ENCODE peak calls at places on chromosomes 13 and 19, in four cellular contexts. Q is brain microvascular endothelial cell, I is colonic mucosa, D is osteocyte. J is an unnamed sample.

GRCh38 chr19:56113071-56113632 is 7.9 kb downstream of the ZNF787 start:
- DNase-seq in Q (no peak), I (no peak), D (no peak), J (no peak)

GRCh38 chr13:95087746-95088305 is 213.4 kb downstream of the ABCC4 start:
- DNase-seq in Q (peak; percentile 43), I (no peak), D (no peak), J (no peak)

GRCh38 chr19:49558591-49558990 is 21.8 kb downstream of the NOSIP start:
- DNase-seq in Q (no peak), I (no peak), D (no peak), J (no peak)

GRCh38 chr13:99525967-99526366 is 24.7 kb downstream of the TM9SF2 start:
- DNase-seq in Q (no peak), I (no peak), D (no peak), J (no peak)

GRCh38 chr13:25930655-25931054 is 121.2 kb downstream of the SHISA2 start:
- DNase-seq in Q (no peak), I (no peak), D (no peak), J (no peak)

GRCh38 chr13:109345433-109345941 is 440.9 kb downstream of the IRS2 start:
- DNase-seq in Q (peak; percentile 65), I (no peak), D (no peak), J (no peak)

GRCh38 chr13:106297283-106297682 is 238.2 kb downstream of the EFNB2 start:
- DNase-seq in Q (no peak), I (peak; percentile 46), D (no peak), J (no peak)

GRCh38 chr13:92164822-92165221 is 766.4 kb downstream of the GPC5 start:
- DNase-seq in Q (no peak), I (no peak), D (no peak), J (no peak)

GRCh38 chr19:3132971-3133792 is 2.7 kb upstream of the GNA15 start:
- DNase-seq in Q (peak; percentile 54), I (no peak), D (no peak), J (no peak)

GRCh38 chr19:15161028-15161984 is 39.5 kb downstream of the NOTCH3 start:
- DNase-seq in Q (no peak), I (no peak), D (no peak), J (no peak)

GRCh38 chr19:6730153-6730804 is 7.1 kb downstream of the GPR108 start:
- DNase-seq in Q (no peak), I (peak; percentile 97), D (no peak), J (no peak)

GRCh38 chr19:39737351-39737750 is 478 bp downstream of the CLC start:
- DNase-seq in Q (no peak), I (no peak), D (no peak), J (no peak)

GRCh38 chr19:15683411-15683810 is 10.5 kb downstream of the CYP4F12 start:
- DNase-seq in Q (no peak), I (no peak), D (peak; percentile 80), J (no peak)

GRCh38 chr13:27476943-27477681 is 26.7 kb upstream of the MTIF3 start:
- DNase-seq in Q (peak; percentile 29), I (no peak), D (peak; percentile 64), J (no peak)

GRCh38 chr19:29371766-29372415 is 153.9 kb upstream of the VSTM2B start:
- DNase-seq in Q (no peak), I (no peak), D (peak; percentile 57), J (no peak)

GRCh38 chr13:27853871-27854270 is 61.6 kb downstream of the GSX1 start:
- DNase-seq in Q (no peak), I (no peak), D (no peak), J (no peak)

GRCh38 chr13:43564941-43565340 is 221.8 kb downstream of the ENOX1 start:
- DNase-seq in Q (no peak), I (no peak), D (no peak), J (no peak)

GRCh38 chr13:44273991-44274810 is 99.4 kb upstream of the SERP2 start:
- DNase-seq in Q (no peak), I (no peak), D (no peak), J (no peak)

GRCh38 chr13:42075517-42075916 is 27.1 kb downstream of the DGKH start:
- DNase-seq in Q (no peak), I (no peak), D (no peak), J (no peak)

GRCh38 chr13:109918179-109918651 is 131.8 kb upstream of the IRS2 start:
- DNase-seq in Q (peak; percentile 32), I (no peak), D (no peak), J (no peak)

GRCh38 chr13:95679722-95680121 is 2.8 kb downstream of the DNAJC3 start:
- DNase-seq in Q (no peak), I (no peak), D (no peak), J (no peak)

GRCh38 chr19:45037393-45038169 is 1.3 kb upstream of the CLASRP start:
- DNase-seq in Q (no peak), I (no peak), D (no peak), J (no peak)

GRCh38 chr13:107493271-107493670 is 722.1 kb downstream of the LIG4 start:
- DNase-seq in Q (no peak), I (no peak), D (no peak), J (no peak)

GRCh38 chr13:51953347-51953746 is 57.9 kb downstream of the ATP7B start:
- DNase-seq in Q (no peak), I (no peak), D (no peak), J (no peak)

GRCh38 chr19:13132471-13133166 is 14.6 kb downstream of the NACC1 start:
- DNase-seq in Q (peak; percentile 66), I (no peak), D (no peak), J (no peak)

GRCh38 chr19:12828494-12828893 is 5.9 kb downstream of the RTBDN start:
- DNase-seq in Q (no peak), I (peak; percentile 63), D (no peak), J (no peak)

GRCh38 chr13:19597523-19597922 is 35.9 kb upstream of the MPHOSPH8 start:
- DNase-seq in Q (peak; percentile 61), I (no peak), D (no peak), J (no peak)

GRCh38 chr13:23383151-23383550 is 50.4 kb downstream of the SACS start:
- DNase-seq in Q (no peak), I (no peak), D (no peak), J (no peak)

GRCh38 chr19:33416307-33417215 is 43.1 kb downstream of the CEBPG start:
- DNase-seq in Q (peak; percentile 66), I (peak; percentile 79), D (no peak), J (peak; percentile 66)

GRCh38 chr13:35549481-35549880 is 73.0 kb upstream of the MAB21L1 start:
- DNase-seq in Q (peak; percentile 47), I (no peak), D (no peak), J (no peak)

GRCh38 chr19:50722248-50723013 is 733 bp upstream of the CLEC11A start:
- DNase-seq in Q (no peak), I (no peak), D (no peak), J (no peak)

GRCh38 chr13:41694902-41695301 is 237.6 kb downstream of the RGCC start:
- DNase-seq in Q (peak; percentile 95), I (peak; percentile 32), D (no peak), J (no peak)

GRCh38 chr13:105806335-105806920 is 729.0 kb downstream of the EFNB2 start:
- DNase-seq in Q (peak; percentile 19), I (no peak), D (no peak), J (no peak)

GRCh38 chr13:49645451-49645850 is 17.1 kb downstream of the ARL11 start:
- DNase-seq in Q (no peak), I (no peak), D (no peak), J (no peak)

GRCh38 chr19:4295972-4296771 is 6.0 kb downstream of the TMIGD2 start:
- DNase-seq in Q (no peak), I (no peak), D (no peak), J (no peak)
- TF ChIP-seq CTCF in Q (no peak), I (no peak), D (no peak), J (no peak)

GRCh38 chr13:33817843-33818661 is at the start of gene RFC3:
- DNase-seq in Q (peak; percentile 96), I (peak; percentile 93), D (peak; percentile 97), J (peak; percentile 82)
- TF ChIP-seq CTCF in Q (no peak), I (no peak), D (no peak), J (no peak)

GRCh38 chr19:17605117-17605516 is 49.7 kb downstream of the COLGALT1 start:
- DNase-seq in Q (no peak), I (no peak), D (no peak), J (no peak)

GRCh38 chr19:17607936-17608335 is 52.5 kb downstream of the COLGALT1 start:
- DNase-seq in Q (no peak), I (no peak), D (no peak), J (no peak)

GRCh38 chr19:17606786-17607185 is 51.3 kb downstream of the COLGALT1 start:
- DNase-seq in Q (no peak), I (no peak), D (no peak), J (no peak)

GRCh38 chr19:17604372-17605025 is 49.0 kb downstream of the COLGALT1 start:
- DNase-seq in Q (no peak), I (no peak), D (no peak), J (no peak)

GRCh38 chr19:17605761-17606745 is 50.6 kb downstream of the COLGALT1 start:
- DNase-seq in Q (peak; percentile 66), I (peak; percentile 70), D (peak; percentile 95), J (peak; percentile 59)
- TF ChIP-seq CTCF in Q (peak; percentile 42), I (peak; percentile 16), D (peak; percentile 76), J (peak; percentile 69)

DNA sequence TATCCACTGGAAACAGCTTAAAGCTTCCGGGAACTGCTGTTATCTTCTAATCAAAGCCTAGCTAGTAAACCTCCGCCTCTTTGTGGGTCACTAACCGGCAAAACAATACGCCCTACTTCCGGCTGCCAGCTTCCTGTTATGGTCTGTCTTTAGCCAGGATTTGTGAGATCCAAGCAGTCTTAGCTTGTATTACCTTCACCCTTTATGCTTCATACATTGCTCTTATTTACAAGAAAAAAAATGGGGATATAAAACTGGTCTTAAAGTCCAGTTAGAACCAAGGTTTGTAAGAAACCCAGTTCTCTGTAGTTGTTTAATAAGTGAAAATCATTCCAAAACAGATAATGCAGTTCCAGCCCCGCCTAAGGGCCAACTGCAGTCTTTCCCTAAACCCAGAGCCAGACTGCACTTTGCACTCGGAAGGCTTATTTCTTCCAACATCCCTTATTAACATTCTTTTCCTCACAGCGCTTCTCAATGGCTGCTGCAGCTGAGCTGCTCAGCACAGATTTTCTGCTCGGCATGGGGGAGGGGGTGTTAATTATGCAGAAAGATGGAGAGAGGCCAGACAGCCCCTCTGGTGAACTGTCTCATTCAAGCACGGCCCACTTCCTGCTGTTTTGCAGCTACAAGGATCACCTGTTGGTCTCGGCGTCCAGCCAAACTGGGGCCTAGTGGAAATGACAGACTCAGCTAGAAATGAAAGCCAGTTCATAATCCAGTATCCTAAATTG is 368.4 kb downstream of the KLF12 start:
- DNase-seq in Q (peak; percentile 70), I (peak; percentile 91), D (peak; percentile 84), J (peak; percentile 11)
- TF ChIP-seq CTCF in Q (no peak), I (no peak), D (no peak), J (no peak)

DNA sequence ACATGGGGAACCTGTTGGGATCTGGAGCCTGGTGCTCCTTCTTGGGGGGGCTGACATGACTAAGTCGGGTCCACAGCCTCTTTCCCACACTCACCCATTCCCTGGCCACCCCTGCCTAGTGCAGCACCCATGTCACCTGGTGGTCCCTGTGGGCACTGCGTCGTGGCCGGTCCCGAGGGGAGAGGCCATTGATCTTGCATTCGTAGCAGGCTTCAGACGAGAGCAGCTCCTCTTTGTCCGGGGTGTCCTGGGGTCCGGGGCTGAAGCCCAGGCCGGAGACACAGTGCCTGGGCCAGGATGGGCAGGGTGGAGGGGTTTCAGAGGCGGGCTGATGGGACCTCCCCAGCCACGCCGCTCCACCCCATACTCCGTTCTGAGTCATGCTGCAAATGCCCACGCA is 19.4 kb downstream of the CCL25 start:
- DNase-seq in Q (no peak), I (no peak), D (no peak), J (no peak)
- TF ChIP-seq CTCF in Q (no peak), I (no peak), D (no peak), J (peak; percentile 12)

J was measured in progenitor cell of endocrine pancreas.